ENCODE peak calls at places on chromosomes 11 and 22, in nine cellular contexts. R is neuronal stem cell, U is cardiac muscle cell, V is iPS DF 6.9, F is hepatocyte, C is stomach, D is transverse colon, M is fibroblast of mammary gland, H is HFF-Myc. E is an unnamed sample.

GRCh38 chr11:95884364-95884763 is 39.5 kb downstream of the MTMR2 start:
- DNase-seq in H (no peak), M (peak), R (no peak), V (no peak), U (peak), C (no peak), F (no peak), D (no peak), E (peak)

GRCh38 chr11:87290304-87290922 is 252.7 kb downstream of the TMEM135 start:
- DNase-seq in U (peak), H (peak), V (peak), F (peak), R (peak), C (no peak), M (peak), D (no peak), E (peak)

GRCh38 chr22:35995345-35995744 is 33.3 kb downstream of the RBFOX2 start:
- DNase-seq in R (no peak), V (no peak), D (no peak), U (no peak), H (no peak), C (no peak), M (peak), F (no peak), E (no peak)

GRCh38 chr22:49567894-49568750 is 259.6 kb downstream of the BRD1 start:
- DNase-seq in D (peak), C (no peak), R (no peak), U (no peak), V (no peak), F (no peak), M (no peak), H (no peak), E (no peak)

GRCh38 chr11:7060828-7061227 is 28.0 kb upstream of the RBMXL2 start:
- DNase-seq in C (no peak), V (no peak), H (peak), M (peak), U (peak), D (no peak), F (no peak), R (no peak), E (peak)

GRCh38 chr11:40149721-40150120 is 1309.7 kb downstream of the LRRC4C start:
- DNase-seq in C (no peak), H (no peak), R (no peak), V (no peak), F (no peak), U (no peak), M (no peak), D (no peak), E (no peak)

GRCh38 chr11:63516109-63516508 is 10.2 kb downstream of the LGALS12 start:
- DNase-seq in C (no peak), R (no peak), U (no peak), H (no peak), D (no peak), V (no peak), F (no peak), M (no peak), E (no peak)

GRCh38 chr22:19239464-19239863 is 52.1 kb downstream of the CLTCL1 start:
- DNase-seq in F (no peak), R (no peak), D (no peak), H (no peak), C (no peak), U (no peak), V (no peak), M (no peak), E (no peak)

GRCh38 chr11:61602775-61603569 is 22.1 kb upstream of the SYT7 start:
- DNase-seq in C (peak), D (peak), V (no peak), H (peak), R (no peak), F (peak), U (peak), M (peak), E (peak)

GRCh38 chr11:114074546-114075342 is 15.2 kb downstream of the ZBTB16 start:
- DNase-seq in F (no peak), M (no peak), D (no peak), H (no peak), R (no peak), V (no peak), C (no peak), U (no peak), E (no peak)

GRCh38 chr11:32497951-32498350 is 62.6 kb upstream of the WT1 start:
- DNase-seq in F (no peak), H (no peak), M (no peak), V (no peak), C (peak), U (no peak), D (no peak), R (no peak), E (no peak)

GRCh38 chr11:120134106-120134930 is 3.6 kb downstream of the TRIM29 start:
- DNase-seq in D (peak), V (no peak), M (no peak), C (peak), R (no peak), F (no peak), H (no peak), U (no peak), E (no peak)

GRCh38 chr11:116454020-116454645 is 318.7 kb downstream of the BUD13 start:
- DNase-seq in U (peak), M (peak), V (no peak), H (peak), R (no peak), D (peak), C (peak), F (peak), E (no peak)

GRCh38 chr22:31143038-31143437 is 2.7 kb upstream of the PLA2G3 start:
- DNase-seq in F (no peak), U (no peak), R (no peak), H (no peak), C (no peak), V (no peak), D (no peak), M (no peak), E (no peak)

GRCh38 chr11:19597194-19597593 is 115.4 kb upstream of the NAV2 start:
- DNase-seq in M (peak), C (no peak), U (peak), V (no peak), D (no peak), F (no peak), R (no peak), H (peak), E (peak)

GRCh38 chr11:35031869-35032268 is 107.1 kb upstream of the CD44 start:
- DNase-seq in R (no peak), D (no peak), F (no peak), V (no peak), M (peak), U (no peak), C (no peak), H (no peak), E (no peak)

GRCh38 chr11:350723-351255 is 18.5 kb upstream of the B4GALNT4 start:
- DNase-seq in F (no peak), H (no peak), V (no peak), U (no peak), D (no peak), R (no peak), C (no peak), M (no peak), E (no peak)

GRCh38 chr11:18671246-18671645 is 27.3 kb upstream of the TMEM86A start:
- DNase-seq in D (no peak), U (no peak), M (no peak), V (no peak), F (no peak), H (no peak), C (no peak), R (no peak), E (no peak)

GRCh38 chr11:32432565-32433248 is 2.6 kb downstream of the WT1 start:
- DNase-seq in F (no peak), R (no peak), D (no peak), V (no peak), H (no peak), U (peak), M (no peak), C (no peak), E (no peak)

GRCh38 chr11:79439893-79440450 is 858 bp downstream of the TENM4 start:
- DNase-seq in H (no peak), M (no peak), U (no peak), D (no peak), C (no peak), V (no peak), F (peak), R (peak), E (no peak)

GRCh38 chr22:38870312-38870741 is 1.7 kb downstream of the CBX6 start:
- DNase-seq in C (peak), D (peak), V (peak), U (peak), R (peak), F (peak), M (peak), H (peak), E (no peak)
- H3K4me3 ChIP-seq in C (peak), D (peak), V (no peak), U (no peak), R (no peak), F (peak), M (peak), H (peak), E (peak)

GRCh38 chr11:59214141-59214893 is 1.6 kb upstream of the MPEG1 start:
- DNase-seq in M (no peak), U (no peak), C (no peak), V (no peak), H (no peak), R (no peak), F (no peak), D (no peak), E (no peak)

GRCh38 chr11:59207988-59208432 is 4.7 kb downstream of the MPEG1 start:
- DNase-seq in F (peak), H (no peak), M (peak), U (peak), V (no peak), D (no peak), R (peak), C (peak), E (peak)

GRCh38 chr11:59208956-59209355 is 3.8 kb downstream of the MPEG1 start:
- DNase-seq in V (no peak), C (no peak), F (no peak), M (peak), D (no peak), R (no peak), U (peak), H (no peak), E (no peak)

GRCh38 chr11:59212744-59213573 is at the start of gene MPEG1:
- DNase-seq in H (no peak), R (no peak), V (no peak), C (no peak), M (no peak), D (no peak), U (no peak), F (no peak), E (no peak)

DNA sequence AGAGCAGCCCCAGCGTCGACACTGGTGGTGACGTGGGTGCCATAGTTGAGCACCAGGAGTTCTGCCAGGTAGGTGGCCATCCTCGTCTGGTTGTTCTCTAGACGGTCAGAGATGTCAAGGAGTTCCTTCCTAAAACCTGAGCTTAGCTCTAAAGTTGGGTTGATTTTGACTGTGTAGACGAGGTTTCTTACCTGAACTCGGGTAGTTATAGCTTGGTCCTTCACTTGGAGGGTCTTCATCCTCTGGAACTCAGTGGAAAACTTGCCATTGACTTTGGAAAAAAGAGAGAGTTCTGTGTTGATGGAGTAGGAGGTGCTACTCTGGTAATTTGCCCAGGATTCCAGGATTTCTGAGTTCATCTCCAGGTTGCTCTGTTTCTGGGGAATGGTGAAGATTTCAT is 505 bp downstream of the MPEG1 start:
- DNase-seq in C (no peak), V (no peak), F (no peak), R (no peak), M (no peak), U (no peak), D (no peak), H (no peak), E (no peak)
- H3K4me3 ChIP-seq in C (peak), V (no peak), F (no peak), R (no peak), M (no peak), U (no peak), D (peak), H (no peak), E (no peak)

GRCh38 chr11:128733440-128734115 is 39.7 kb downstream of the FLI1 start:
- DNase-seq in H (no peak), U (no peak), C (no peak), R (peak), F (no peak), M (no peak), V (peak), D (peak), E (no peak)
- H3K4me3 ChIP-seq in H (no peak), U (no peak), C (no peak), R (no peak), F (no peak), M (no peak), V (no peak), D (peak), E (no peak)

GRCh38 chr11:46281374-46281831 is 3.9 kb downstream of the CREB3L1 start:
- DNase-seq in U (peak), M (no peak), H (no peak), V (no peak), F (peak), D (peak), R (no peak), C (peak), E (no peak)
- H3K4me3 ChIP-seq in U (no peak), M (peak), H (peak), V (no peak), F (no peak), D (peak), R (no peak), C (peak), E (peak)

GRCh38 chr11:30412509-30412908 is 89.6 kb downstream of the ARL14EP start:
- DNase-seq in H (no peak), F (no peak), M (no peak), C (no peak), U (no peak), V (no peak), R (no peak), D (no peak), E (no peak)

GRCh38 chr11:30411383-30411782 is 88.5 kb downstream of the ARL14EP start:
- DNase-seq in V (no peak), H (no peak), C (no peak), F (no peak), U (no peak), R (no peak), M (no peak), D (no peak), E (no peak)

DNA sequence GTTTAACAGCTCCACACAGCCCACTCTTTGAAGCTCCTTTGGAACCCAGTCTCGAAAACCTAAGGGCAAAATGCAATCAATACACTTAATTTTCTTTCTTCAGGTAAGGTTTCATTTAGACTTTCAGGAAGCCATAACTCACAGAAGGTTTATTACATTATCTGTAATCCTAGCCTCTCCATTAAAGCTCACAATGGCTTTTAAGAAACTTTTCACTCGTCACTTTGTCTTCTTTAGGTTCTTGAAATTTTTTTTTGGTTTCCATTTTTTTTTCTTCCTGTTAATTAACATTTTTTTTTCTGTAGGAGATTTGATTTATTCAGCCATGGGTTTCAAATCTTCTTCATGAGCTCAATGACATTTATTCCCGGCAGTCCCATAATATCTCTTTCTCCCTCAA is 91.4 kb downstream of the ARL14EP start:
- DNase-seq in D (no peak), U (no peak), M (no peak), R (no peak), F (no peak), H (no peak), V (no peak), C (no peak), E (no peak)
- H3K4me3 ChIP-seq in D (no peak), U (no peak), M (no peak), R (no peak), F (no peak), H (no peak), V (no peak), C (no peak), E (no peak)

GRCh38 chr11:74443071-74443864 is 24.1 kb downstream of the KCNE3 start:
- DNase-seq in C (peak), D (peak), M (no peak), R (no peak), U (peak), H (no peak), F (peak), V (no peak), E (no peak)
- H3K4me3 ChIP-seq in C (no peak), D (no peak), M (no peak), R (no peak), U (no peak), H (no peak), F (no peak), V (no peak), E (no peak)

DNA sequence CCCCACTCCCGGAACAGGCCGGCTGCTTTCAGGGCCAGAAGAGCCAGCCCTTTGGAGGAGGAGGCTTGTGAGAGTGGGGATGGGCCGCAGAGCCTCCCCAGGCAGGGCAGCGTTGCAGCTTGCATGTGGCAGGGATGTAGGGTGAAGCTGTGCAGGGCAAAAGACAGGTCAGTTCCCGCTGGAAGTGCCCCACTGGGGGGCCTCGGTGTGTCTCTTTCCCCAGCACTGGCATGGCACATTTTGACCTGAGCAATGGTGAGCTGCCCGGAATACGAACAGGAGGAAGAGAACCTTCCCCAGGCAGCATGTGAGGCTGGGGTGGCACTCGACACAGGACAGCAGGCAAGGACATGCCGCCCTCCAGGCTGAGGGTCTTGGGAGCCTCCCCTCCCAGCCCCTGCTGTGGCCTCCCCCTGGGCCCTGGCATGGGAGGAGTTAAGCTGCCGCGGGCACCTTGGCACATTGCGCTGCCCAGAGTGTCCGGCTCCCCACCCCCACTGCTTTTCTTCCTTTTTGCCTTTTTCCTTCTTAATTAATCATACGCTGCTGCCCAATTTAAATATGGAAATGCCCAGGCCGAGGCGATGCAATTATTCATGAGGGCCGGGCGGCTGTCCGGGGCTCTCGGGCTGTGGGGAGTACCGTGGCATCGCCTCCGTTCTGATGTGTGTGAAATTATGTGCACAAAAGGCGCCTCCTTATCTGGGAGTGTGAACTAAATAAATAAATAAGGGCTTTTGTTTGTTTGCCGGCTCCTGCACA is 76.0 kb upstream of the WNT7B start:
- DNase-seq in V (no peak), R (no peak), D (peak), F (no peak), H (no peak), M (peak), U (peak), C (peak), E (no peak)
- H3K4me3 ChIP-seq in V (no peak), R (no peak), D (peak), F (no peak), H (peak), M (peak), U (no peak), C (peak), E (peak)

E was measured in AG04449.